ENCODE peak calls at places on chromosomes 5 and 9, in five cellular contexts. One of them, this sample, is unnamed.

GRCh38 chr5:64766105-64766504 is 2.4 kb downstream of the SREK1IP1 start:
- DNase-seq in PC-3: peak; percentile 85
- DNase-seq in fibroblast of mammary gland: peak; percentile 40
- DNase-seq in HFFc6: no peak
- DNase-seq in cardiac fibroblast: peak; percentile 48
- DNase-seq in this sample: peak; percentile 50

GRCh38 chr9:33823801-33824200 is 6.8 kb downstream of the UBE2R2 start:
- DNase-seq in PC-3: no peak
- DNase-seq in cardiac fibroblast: no peak
- DNase-seq in HFFc6: no peak
- DNase-seq in fibroblast of mammary gland: no peak
- DNase-seq in this sample: no peak

GRCh38 chr5:72288923-72289322 is 31.1 kb downstream of the MRPS27 start:
- DNase-seq in PC-3: no peak
- DNase-seq in cardiac fibroblast: no peak
- DNase-seq in HFFc6: no peak
- DNase-seq in fibroblast of mammary gland: no peak
- DNase-seq in this sample: no peak

GRCh38 chr9:72149231-72149975 is at the start of gene GDA:
- DNase-seq in fibroblast of mammary gland: no peak
- DNase-seq in cardiac fibroblast: peak; percentile 3
- DNase-seq in HFFc6: no peak
- DNase-seq in PC-3: no peak
- DNase-seq in this sample: peak; percentile 45

GRCh38 chr5:58450811-58451629 is 8.9 kb downstream of the PLK2 start:
- DNase-seq in fibroblast of mammary gland: no peak
- DNase-seq in PC-3: no peak
- DNase-seq in HFFc6: no peak
- DNase-seq in cardiac fibroblast: peak; percentile 39
- DNase-seq in this sample: no peak

GRCh38 chr5:124596595-124597388 is 149.6 kb downstream of the ZNF608 start:
- DNase-seq in HFFc6: peak; percentile 77
- DNase-seq in PC-3: peak; percentile 81
- DNase-seq in cardiac fibroblast: peak; percentile 87
- DNase-seq in fibroblast of mammary gland: peak; percentile 93
- DNase-seq in this sample: peak; percentile 82

GRCh38 chr5:6450235-6450860 is 1.7 kb downstream of the UBE2QL1 start:
- DNase-seq in PC-3: no peak
- DNase-seq in fibroblast of mammary gland: no peak
- DNase-seq in HFFc6: no peak
- DNase-seq in cardiac fibroblast: no peak
- DNase-seq in this sample: no peak

GRCh38 chr5:105931782-105932489 is 1738.8 kb downstream of the EFNA5 start:
- DNase-seq in cardiac fibroblast: peak; percentile 83
- DNase-seq in HFFc6: no peak
- DNase-seq in PC-3: peak; percentile 33
- DNase-seq in fibroblast of mammary gland: peak; percentile 24
- DNase-seq in this sample: no peak

GRCh38 chr5:137995077-137995746 is 37.7 kb downstream of the FAM13B start:
- DNase-seq in PC-3: peak; percentile 43
- DNase-seq in cardiac fibroblast: peak; percentile 73
- DNase-seq in HFFc6: peak; percentile 22
- DNase-seq in fibroblast of mammary gland: peak; percentile 64
- DNase-seq in this sample: peak; percentile 56

GRCh38 chr5:74625742-74626241 is 14.7 kb downstream of the ENC1 start:
- DNase-seq in fibroblast of mammary gland: peak; percentile 25
- DNase-seq in cardiac fibroblast: peak; percentile 42
- DNase-seq in PC-3: no peak
- DNase-seq in HFFc6: no peak
- DNase-seq in this sample: peak; percentile 17
- TF ChIP-seq CTCF in fibroblast of mammary gland: no peak
- TF ChIP-seq CTCF in cardiac fibroblast: peak; percentile 24
- TF ChIP-seq CTCF in PC-3: peak; percentile 28
- TF ChIP-seq CTCF in HFFc6: peak; percentile 55
- TF ChIP-seq CTCF in this sample: no peak

GRCh38 chr9:38620483-38621433 is at the start of gene ANKRD18A:
- DNase-seq in HFFc6: no peak
- DNase-seq in cardiac fibroblast: peak; percentile 62
- DNase-seq in PC-3: peak; percentile 92
- DNase-seq in fibroblast of mammary gland: peak; percentile 40
- DNase-seq in this sample: peak; percentile 96

GRCh38 chr9:38622961-38623360 is 2.6 kb upstream of the ANKRD18A start:
- DNase-seq in HFFc6: no peak
- DNase-seq in cardiac fibroblast: no peak
- DNase-seq in fibroblast of mammary gland: no peak
- DNase-seq in PC-3: no peak
- DNase-seq in this sample: no peak

GRCh38 chr9:38619556-38620447 is 594 bp downstream of the ANKRD18A start:
- DNase-seq in cardiac fibroblast: no peak
- DNase-seq in fibroblast of mammary gland: no peak
- DNase-seq in PC-3: peak; percentile 14
- DNase-seq in HFFc6: no peak
- DNase-seq in this sample: peak; percentile 37

GRCh38 chr9:38622083-38622674 is 1.8 kb upstream of the ANKRD18A start:
- DNase-seq in HFFc6: no peak
- DNase-seq in cardiac fibroblast: no peak
- DNase-seq in fibroblast of mammary gland: no peak
- DNase-seq in PC-3: peak; percentile 59
- DNase-seq in this sample: peak; percentile 60

DNA sequence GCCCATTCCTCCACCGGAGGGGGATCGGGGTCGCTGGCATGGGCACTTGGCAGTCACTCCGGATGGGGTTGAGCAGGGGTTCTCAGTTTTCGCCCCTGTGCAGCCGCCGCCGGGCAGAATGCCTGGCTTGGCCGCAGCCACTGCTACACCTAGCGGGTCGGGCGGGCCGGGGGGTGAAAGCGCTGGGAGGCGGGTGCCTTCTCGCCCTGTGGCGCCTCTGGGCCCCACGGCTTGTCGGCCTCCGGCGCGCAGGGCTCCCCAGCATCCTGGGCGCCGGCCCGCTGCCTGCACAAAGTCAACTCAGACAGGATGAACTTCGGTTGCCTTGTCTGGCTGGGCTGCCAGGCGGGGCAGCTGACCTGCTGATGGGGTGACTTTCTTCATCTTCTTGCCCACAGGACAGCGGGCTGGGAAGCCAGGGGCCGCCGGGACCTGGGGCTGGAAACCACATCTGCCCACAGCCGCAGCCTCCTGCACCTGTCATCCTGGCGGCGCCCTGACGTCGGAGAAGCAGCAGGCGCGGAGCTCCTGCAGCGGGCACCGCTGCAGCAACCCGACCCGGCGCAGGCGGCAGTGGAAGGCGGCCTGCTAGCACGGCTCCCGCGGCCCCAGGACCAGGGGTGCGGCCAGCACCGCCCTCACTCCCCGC is 1.2 kb upstream of the ANKRD18A start:
- DNase-seq in fibroblast of mammary gland: no peak
- DNase-seq in cardiac fibroblast: no peak
- DNase-seq in PC-3: peak; percentile 31
- DNase-seq in HFFc6: no peak
- DNase-seq in this sample: peak; percentile 57
- TF ChIP-seq CTCF in fibroblast of mammary gland: no peak
- TF ChIP-seq CTCF in cardiac fibroblast: no peak
- TF ChIP-seq CTCF in PC-3: no peak
- TF ChIP-seq CTCF in HFFc6: no peak
- TF ChIP-seq CTCF in this sample: no peak

DNA sequence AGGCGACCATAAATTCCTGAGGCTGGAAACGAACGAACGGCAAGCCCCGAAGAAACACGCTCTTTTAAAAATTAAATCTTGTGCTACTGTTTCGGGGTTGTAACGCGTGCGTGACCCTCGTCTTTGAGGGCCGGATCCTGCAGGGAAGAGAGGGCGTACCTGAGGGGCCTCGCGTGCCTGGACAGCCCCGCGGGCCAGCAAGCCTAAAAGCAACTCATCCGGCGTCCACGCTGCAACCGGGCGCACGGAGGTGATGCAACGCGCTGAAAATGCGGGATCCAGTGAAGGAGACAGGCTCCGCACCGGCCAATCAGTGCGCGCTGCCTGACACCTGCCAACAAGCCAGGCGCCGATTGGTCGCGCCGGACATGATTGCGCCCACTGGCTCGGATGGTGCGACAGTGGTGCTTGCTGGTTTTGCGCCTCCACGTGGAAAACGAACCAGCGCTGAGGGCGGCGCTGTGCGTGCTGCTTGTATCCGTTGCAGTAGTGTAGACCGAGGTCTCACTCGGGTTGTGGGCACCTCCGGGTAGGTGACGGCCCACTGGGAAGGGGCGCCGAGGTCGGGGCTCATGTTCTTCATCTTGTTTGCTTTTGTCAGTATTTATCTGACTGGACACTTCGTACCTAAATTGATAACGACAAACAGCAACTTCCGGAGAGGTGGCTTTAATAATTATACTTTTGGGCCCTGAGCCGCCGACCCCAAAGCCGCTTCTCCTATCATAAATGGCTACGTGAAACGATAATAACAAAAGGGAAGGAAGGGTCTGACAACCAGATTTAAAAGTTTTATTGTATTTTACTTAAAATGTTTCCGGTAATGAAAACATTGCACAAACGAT is at the start of gene IARS1:
- DNase-seq in fibroblast of mammary gland: peak; percentile 97
- DNase-seq in cardiac fibroblast: peak; percentile 99
- DNase-seq in PC-3: peak; percentile 96
- DNase-seq in HFFc6: peak; percentile 99
- DNase-seq in this sample: peak; percentile 98
- TF ChIP-seq CTCF in fibroblast of mammary gland: no peak
- TF ChIP-seq CTCF in cardiac fibroblast: peak; percentile 14
- TF ChIP-seq CTCF in PC-3: peak; percentile 35
- TF ChIP-seq CTCF in HFFc6: peak; percentile 69
- TF ChIP-seq CTCF in this sample: no peak

GRCh38 chr9:119372951-119373350 is 3.7 kb upstream of the BRINP1 start:
- DNase-seq in PC-3: no peak
- DNase-seq in fibroblast of mammary gland: no peak
- DNase-seq in HFFc6: no peak
- DNase-seq in cardiac fibroblast: no peak
- DNase-seq in this sample: no peak

GRCh38 chr9:119370816-119371215 is 1.6 kb upstream of the BRINP1 start:
- DNase-seq in HFFc6: no peak
- DNase-seq in cardiac fibroblast: peak; percentile 31
- DNase-seq in PC-3: peak; percentile 1
- DNase-seq in fibroblast of mammary gland: peak; percentile 31
- DNase-seq in this sample: peak; percentile 34

DNA sequence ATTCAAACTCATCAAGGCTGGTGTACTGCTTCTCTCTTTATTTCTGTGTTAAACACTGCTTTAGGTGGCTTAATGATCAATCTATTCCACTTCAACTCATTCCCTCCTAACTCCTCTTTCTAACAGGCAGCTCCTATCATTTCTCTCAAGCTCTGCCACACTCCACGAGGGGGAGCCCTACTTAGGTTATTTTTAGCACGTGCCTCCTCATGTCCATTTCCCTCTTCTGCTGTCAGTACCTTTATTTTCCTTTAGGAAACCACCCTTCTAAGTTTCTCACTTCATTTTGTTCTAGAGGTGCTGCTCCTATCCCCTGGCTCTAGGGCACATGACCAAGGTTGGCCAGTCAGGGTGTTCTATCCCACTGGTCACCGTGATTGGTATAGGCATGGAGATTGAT is 6.7 kb upstream of the BRINP1 start:
- DNase-seq in cardiac fibroblast: peak; percentile 17
- DNase-seq in HFFc6: peak; percentile 2
- DNase-seq in fibroblast of mammary gland: peak; percentile 43
- DNase-seq in PC-3: peak; percentile 10
- DNase-seq in this sample: peak; percentile 62
- TF ChIP-seq CTCF in cardiac fibroblast: no peak
- TF ChIP-seq CTCF in HFFc6: peak; percentile 48
- TF ChIP-seq CTCF in fibroblast of mammary gland: peak; percentile 38
- TF ChIP-seq CTCF in PC-3: peak; percentile 23
- TF ChIP-seq CTCF in this sample: peak; percentile 36

GRCh38 chr5:102753889-102754498 is 1.1 kb upstream of the PAM start:
- DNase-seq in PC-3: no peak
- DNase-seq in cardiac fibroblast: no peak
- DNase-seq in HFFc6: no peak
- DNase-seq in fibroblast of mammary gland: no peak
- DNase-seq in this sample: no peak

GRCh38 chr5:102759289-102759688 is 4.2 kb downstream of the PAM start:
- DNase-seq in fibroblast of mammary gland: no peak
- DNase-seq in PC-3: no peak
- DNase-seq in HFFc6: no peak
- DNase-seq in cardiac fibroblast: no peak
- DNase-seq in this sample: peak; percentile 38

GRCh38 chr5:102754499-102755424 is at the start of gene PAM:
- DNase-seq in HFFc6: peak; percentile 57
- DNase-seq in fibroblast of mammary gland: peak; percentile 62
- DNase-seq in cardiac fibroblast: peak; percentile 65
- DNase-seq in PC-3: peak; percentile 82
- DNase-seq in this sample: peak; percentile 75

GRCh38 chr5:102758576-102758975 is 3.5 kb downstream of the PAM start:
- DNase-seq in cardiac fibroblast: peak; percentile 63
- DNase-seq in PC-3: no peak
- DNase-seq in fibroblast of mammary gland: peak; percentile 61
- DNase-seq in HFFc6: no peak
- DNase-seq in this sample: peak; percentile 42

GRCh38 chr5:102755691-102756371 is 726 bp downstream of the PAM start:
- DNase-seq in fibroblast of mammary gland: peak; percentile 79
- DNase-seq in cardiac fibroblast: peak; percentile 91
- DNase-seq in HFFc6: peak; percentile 70
- DNase-seq in PC-3: peak; percentile 88
- DNase-seq in this sample: peak; percentile 77
- TF ChIP-seq CTCF in fibroblast of mammary gland: no peak
- TF ChIP-seq CTCF in cardiac fibroblast: no peak
- TF ChIP-seq CTCF in HFFc6: peak; percentile 10
- TF ChIP-seq CTCF in PC-3: no peak
- TF ChIP-seq CTCF in this sample: no peak